ENCODE peak calls at places on chromosome 4, in four cellular contexts. Q is suprapubic skin, A is body of pancreas, L is tibial nerve. M is an unnamed sample.

GRCh38 chr4:27911047-27911446 is 1050.4 kb downstream of the STIM2 start:
- DNase-seq in L (no peak), Q (no peak), A (no peak), M (no peak)

GRCh38 chr4:26475716-26476115 is 14.6 kb downstream of the CCKAR start:
- DNase-seq in A (no peak), Q (no peak), L (no peak), M (no peak)

GRCh38 chr4:173507471-173508385 is 22.3 kb downstream of the HAND2 start:
- DNase-seq in Q (no peak), L (no peak), A (no peak), M (peak)

GRCh38 chr4:101718810-101719209 is 71.7 kb upstream of the BANK1 start:
- DNase-seq in L (no peak), Q (no peak), A (no peak), M (no peak)

GRCh38 chr4:110808371-110808878 is 185.5 kb upstream of the PITX2 start:
- DNase-seq in A (no peak), Q (no peak), L (no peak), M (no peak)

GRCh38 chr4:38976308-38976707 is 55.9 kb downstream of the TMEM156 start:
- DNase-seq in L (no peak), A (no peak), Q (no peak), M (no peak)

GRCh38 chr4:176302283-176303275 is 17.2 kb upstream of the SPCS3 start:
- DNase-seq in Q (no peak), A (no peak), L (no peak), M (no peak)

GRCh38 chr4:168197926-168198325 is 105.6 kb downstream of the ANXA10 start:
- DNase-seq in A (no peak), Q (no peak), L (no peak), M (no peak)

GRCh38 chr4:174120446-174121142 is 162.9 kb downstream of the FBXO8 start:
- DNase-seq in A (peak), L (peak), Q (no peak), M (no peak)

GRCh38 chr4:75845992-75846391 is 56.3 kb downstream of the PPEF2 start:
- DNase-seq in Q (no peak), A (no peak), L (no peak), M (no peak)

GRCh38 chr4:183801460-183802168 is 103.5 kb upstream of the STOX2 start:
- DNase-seq in A (no peak), Q (no peak), L (no peak), M (no peak)

GRCh38 chr4:183798249-183798920 is 106.7 kb upstream of the STOX2 start:
- DNase-seq in A (peak), L (no peak), Q (no peak), M (no peak)

GRCh38 chr4:183798921-183799307 is 106.2 kb upstream of the STOX2 start:
- DNase-seq in Q (no peak), L (no peak), A (no peak), M (no peak)

GRCh38 chr4:183797041-183797444 is 108.1 kb upstream of the STOX2 start:
- DNase-seq in Q (no peak), A (peak), L (no peak), M (no peak)

GRCh38 chr4:183797445-183798248 is 107.5 kb upstream of the STOX2 start:
- DNase-seq in L (no peak), Q (no peak), A (peak), M (no peak)
- TF ChIP-seq POLR2A in L (no peak), Q (no peak), A (no peak), M (no peak)

DNA sequence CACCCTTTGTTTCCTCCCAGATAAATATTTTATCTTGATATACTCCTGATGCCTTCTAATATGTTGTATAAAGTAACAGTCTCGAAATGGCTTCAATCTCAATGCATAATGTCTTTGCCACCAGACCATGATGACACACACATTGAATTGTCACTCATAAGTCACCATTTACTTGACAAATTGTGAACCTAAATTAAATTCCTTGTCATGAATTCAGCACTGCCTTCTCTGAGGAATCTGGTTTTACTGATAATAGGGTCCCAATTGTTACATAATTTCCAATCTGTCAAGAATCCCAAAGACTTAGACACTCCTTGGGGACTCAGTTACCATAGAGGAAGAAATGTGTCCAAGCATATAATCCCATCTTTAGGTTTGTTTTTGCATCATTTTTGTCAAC is 82.3 kb downstream of the NWD2 start:
- DNase-seq in L (no peak), A (no peak), Q (no peak), M (no peak)
- H3K4me3 ChIP-seq in L (no peak), A (no peak), Q (no peak), M (no peak)

GRCh38 chr4:122700178-122700725 is 32.3 kb upstream of the BBS12 start:
- DNase-seq in Q (no peak), L (no peak), A (peak), M (no peak)
- TF ChIP-seq POLR2A in Q (no peak), L (no peak), A (peak), M (no peak)

GRCh38 chr4:1170805-1171305 is 1.5 kb downstream of the SPON2 start:
- DNase-seq in L (no peak), A (no peak), Q (peak), M (peak)
- H3K4me3 ChIP-seq in L (peak), A (no peak), Q (peak), M (no peak)